ENCODE peak calls at places on chromosomes 13 and 19, in five cellular contexts. M is neural progenitor cell; Y is stimulated activated CD4-positive, alpha-beta T cell treated with anti-CD3 and anti-CD28 coated beads, Interleukin-1b, Interleukin-23, amount 100 ng/mL, for 1 hour; V is testis; N is lower lobe of right lung. G is an unnamed sample.

GRCh38 chr13:49057176-49057575 is 81.5 kb downstream of the FNDC3A start:
- DNase-seq in M (no peak), Y (no peak), V (no peak), N (no peak), G (no peak)

GRCh38 chr19:38224014-38224862 is at the start of gene DPF1:
- DNase-seq in M (peak), Y (no peak), V (peak), N (no peak), G (peak)

GRCh38 chr13:50200988-50201387 is 185.7 kb downstream of the KCNRG start:
- DNase-seq in M (no peak), Y (no peak), V (no peak), N (no peak), G (no peak)

GRCh38 chr13:113820813-113821651 is 42.8 kb downstream of the GAS6 start:
- DNase-seq in M (no peak), Y (no peak), V (peak), N (no peak), G (peak)

GRCh38 chr19:4053423-4054324 is 13.0 kb downstream of the ZBTB7A start:
- DNase-seq in M (no peak), Y (no peak), V (no peak), N (no peak), G (no peak)

GRCh38 chr13:50030315-50030714 is 15.1 kb downstream of the KCNRG start:
- DNase-seq in M (no peak), Y (no peak), V (no peak), N (no peak), G (no peak)

GRCh38 chr13:98080280-98080679 is 62.6 kb upstream of the FARP1 start:
- DNase-seq in M (no peak), Y (no peak), V (no peak), N (no peak), G (no peak)

GRCh38 chr13:26052136-26052736 is 420 bp upstream of the SHISA2 start:
- DNase-seq in M (peak), Y (no peak), V (no peak), N (no peak), G (no peak)

GRCh38 chr13:49908637-49909036 is 27.5 kb downstream of the SPRYD7 start:
- DNase-seq in M (peak), Y (no peak), V (no peak), N (no peak), G (no peak)

GRCh38 chr19:44777715-44778347 is at the start of gene CBLC:
- DNase-seq in M (peak), Y (no peak), V (peak), N (peak), G (no peak)

GRCh38 chr19:292281-292884 is 1.2 kb upstream of the PLPP2 start:
- DNase-seq in M (no peak), Y (no peak), V (no peak), N (no peak), G (no peak)

GRCh38 chr19:35562336-35562735 is 1.1 kb downstream of the ATP4A start:
- DNase-seq in M (no peak), Y (no peak), V (no peak), N (no peak), G (no peak)